ENCODE peak calls at places on chromosomes 2 and 18, in seven cellular contexts. V is kidney, J is AG09319, A is GM12864, H is HL-60, L is lower lobe of right lung, M is RWPE1. B is an unnamed sample.

GRCh38 chr2:96872591-96873349 is 2.9 kb upstream of the SEMA4C start:
- DNase-seq in J (no peak), H (no peak), M (no peak), L (no peak), V (peak), A (no peak), B (peak)

GRCh38 chr2:186641807-186642321 is 52.0 kb upstream of the FAM171B start:
- DNase-seq in L (no peak), H (peak), J (peak), V (no peak), M (peak), A (peak), B (peak)

GRCh38 chr2:224122542-224122941 is 83.5 kb upstream of the SERPINE2 start:
- DNase-seq in A (no peak), M (peak), L (no peak), V (no peak), J (no peak), H (no peak), B (no peak)

GRCh38 chr2:234981197-234982095 is 29.6 kb downstream of the SH3BP4 start:
- DNase-seq in A (no peak), J (peak), M (peak), L (no peak), V (peak), H (no peak), B (no peak)

GRCh38 chr2:156619021-156619539 is 182.9 kb downstream of the GPD2 start:
- DNase-seq in V (no peak), H (no peak), L (no peak), J (no peak), M (no peak), A (no peak), B (no peak)

GRCh38 chr2:54808642-54809041 is 85.2 kb downstream of the EML6 start:
- DNase-seq in M (no peak), J (no peak), V (no peak), L (no peak), H (no peak), A (no peak), B (no peak)

GRCh38 chr2:117401582-117401981 is 412.9 kb upstream of the DDX18 start:
- DNase-seq in M (no peak), J (no peak), V (no peak), L (no peak), A (no peak), H (no peak), B (no peak)

GRCh38 chr2:23418490-23418911 is 33.5 kb downstream of the KLHL29 start:
- DNase-seq in L (no peak), H (no peak), A (no peak), J (peak), M (peak), V (no peak), B (no peak)

GRCh38 chr2:153886833-153887232 is 15.1 kb downstream of the GALNT13 start:
- DNase-seq in H (no peak), L (no peak), A (no peak), M (no peak), J (no peak), V (no peak), B (no peak)

GRCh38 chr18:22348521-22349316 is 69.0 kb downstream of the CTAGE1 start:
- DNase-seq in V (peak), M (peak), H (no peak), J (peak), A (no peak), L (peak), B (peak)

GRCh38 chr2:133576714-133577113 is 8.5 kb upstream of the NCKAP5 start:
- DNase-seq in J (no peak), L (no peak), H (no peak), A (no peak), M (peak), V (no peak), B (no peak)

GRCh38 chr2:33106115-33106514 is 159.4 kb downstream of the LTBP1 start:
- DNase-seq in H (no peak), A (no peak), V (no peak), L (no peak), M (no peak), J (no peak), B (no peak)

GRCh38 chr2:171487803-171488259 is 34.4 kb upstream of the CYBRD1 start:
- DNase-seq in A (no peak), L (no peak), V (no peak), H (no peak), J (no peak), M (no peak), B (no peak)

GRCh38 chr2:234823877-234824376 is 127.9 kb upstream of the SH3BP4 start:
- DNase-seq in L (no peak), M (peak), A (no peak), H (no peak), V (no peak), J (peak), B (no peak)

GRCh38 chr2:72696559-72696958 is 129.3 kb downstream of the EXOC6B start:
- DNase-seq in J (no peak), L (no peak), A (no peak), V (no peak), M (no peak), H (no peak), B (no peak)

GRCh38 chr2:160338891-160339290 is 138.8 kb upstream of the ITGB6 start:
- DNase-seq in A (no peak), L (no peak), V (peak), M (no peak), H (no peak), J (no peak), B (no peak)

GRCh38 chr2:143175435-143175834 is 46.2 kb downstream of the ARHGAP15 start:
- DNase-seq in M (no peak), L (no peak), A (no peak), J (no peak), H (no peak), V (no peak), B (peak)

GRCh38 chr2:20663196-20664070 is 3.5 kb upstream of the GDF7 start:
- DNase-seq in L (peak), H (no peak), M (no peak), A (no peak), V (peak), J (no peak), B (no peak)

GRCh38 chr18:79983253-79983652 is 5.1 kb downstream of the TXNL4A start:
- DNase-seq in A (no peak), V (no peak), H (peak), J (no peak), M (no peak), L (no peak), B (no peak)

GRCh38 chr2:112725545-112726457 is 5.0 kb downstream of the NT5DC4 start:
- DNase-seq in A (no peak), V (no peak), L (no peak), M (peak), H (no peak), J (no peak), B (no peak)

GRCh38 chr2:54665436-54665856 is 58.0 kb upstream of the EML6 start:
- DNase-seq in L (no peak), M (no peak), J (no peak), A (no peak), H (no peak), V (no peak), B (peak)

GRCh38 chr2:14831458-14831857 is 198.9 kb downstream of the LRATD1 start:
- DNase-seq in J (no peak), V (no peak), M (no peak), H (no peak), L (no peak), A (no peak), B (no peak)

GRCh38 chr2:227625420-227625819 is 8.1 kb downstream of the SCYGR4 start:
- DNase-seq in M (no peak), J (no peak), L (no peak), H (no peak), A (no peak), V (no peak), B (no peak)

GRCh38 chr18:32802606-32803451 is 30.0 kb upstream of the KLHL14 start:
- DNase-seq in H (no peak), A (no peak), M (no peak), J (no peak), V (no peak), L (no peak), B (no peak)

GRCh38 chr2:238113611-238114010 is 13.5 kb downstream of the ESPNL start:
- DNase-seq in H (no peak), L (peak), J (no peak), M (no peak), A (no peak), V (peak), B (no peak)

GRCh38 chr2:102436284-102436683 is 13.3 kb downstream of the IL18RAP start:
- DNase-seq in L (no peak), V (no peak), M (no peak), H (no peak), J (no peak), A (no peak), B (peak)

GRCh38 chr2:149365826-149366583 is 35.6 kb downstream of the LYPD6 start:
- DNase-seq in L (no peak), V (no peak), A (no peak), H (no peak), M (peak), J (no peak), B (no peak)

GRCh38 chr2:239606955-239607794 is 206.4 kb upstream of the HDAC4 start:
- DNase-seq in V (no peak), H (peak), L (no peak), M (no peak), J (no peak), A (no peak), B (no peak)

GRCh38 chr2:167297292-167297691 is 409.0 kb downstream of the XIRP2 start:
- DNase-seq in M (no peak), H (no peak), J (no peak), V (no peak), L (no peak), A (no peak), B (no peak)

GRCh38 chr2:167293172-167293781 is 405.0 kb downstream of the XIRP2 start:
- DNase-seq in M (peak), A (no peak), L (peak), V (peak), H (no peak), J (no peak), B (peak)

GRCh38 chr2:167294031-167294774 is 405.9 kb downstream of the XIRP2 start:
- DNase-seq in H (no peak), A (no peak), L (peak), J (no peak), M (no peak), V (peak), B (peak)

GRCh38 chr2:167294775-167295140 is 406.5 kb downstream of the XIRP2 start:
- DNase-seq in J (no peak), L (no peak), V (no peak), M (no peak), H (no peak), A (no peak), B (no peak)

DNA sequence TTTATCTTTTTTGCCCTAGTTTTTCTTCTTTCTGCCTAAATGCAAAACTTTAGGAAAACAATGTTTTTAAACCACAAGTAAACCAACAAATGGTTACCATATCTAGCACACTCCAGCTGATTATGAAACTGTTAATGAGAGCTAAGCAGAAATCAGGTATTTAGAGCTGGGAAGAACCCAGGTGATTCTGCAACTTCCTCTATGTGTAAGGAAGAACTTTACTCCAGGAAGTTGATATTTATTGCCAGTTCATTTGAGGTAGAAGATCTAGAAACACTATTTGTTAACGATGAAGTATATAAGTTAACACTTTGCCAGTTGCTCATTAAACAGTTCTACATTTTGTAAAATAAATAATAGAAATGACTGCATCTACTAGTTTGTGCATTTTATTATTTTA is 409.7 kb downstream of the XIRP2 start:
- DNase-seq in M (no peak), A (no peak), L (no peak), J (no peak), H (no peak), V (no peak), B (no peak)
- TF ChIP-seq CTCF in M (no peak), A (no peak), L (no peak), J (no peak), H (no peak), V (no peak), B (no peak)

GRCh38 chr2:184524551-184525382 is 73.6 kb upstream of the ZNF804A start:
- DNase-seq in J (no peak), A (no peak), L (no peak), M (no peak), H (no peak), V (peak), B (no peak)

GRCh38 chr2:184530239-184530638 is 68.1 kb upstream of the ZNF804A start:
- DNase-seq in H (no peak), J (no peak), M (no peak), A (no peak), V (peak), L (no peak), B (no peak)

GRCh38 chr2:184523732-184524131 is 74.6 kb upstream of the ZNF804A start:
- DNase-seq in V (peak), L (no peak), H (no peak), M (no peak), J (no peak), A (no peak), B (no peak)

GRCh38 chr2:184528119-184528518 is 70.2 kb upstream of the ZNF804A start:
- DNase-seq in V (no peak), L (no peak), M (no peak), A (no peak), J (no peak), H (no peak), B (no peak)

DNA sequence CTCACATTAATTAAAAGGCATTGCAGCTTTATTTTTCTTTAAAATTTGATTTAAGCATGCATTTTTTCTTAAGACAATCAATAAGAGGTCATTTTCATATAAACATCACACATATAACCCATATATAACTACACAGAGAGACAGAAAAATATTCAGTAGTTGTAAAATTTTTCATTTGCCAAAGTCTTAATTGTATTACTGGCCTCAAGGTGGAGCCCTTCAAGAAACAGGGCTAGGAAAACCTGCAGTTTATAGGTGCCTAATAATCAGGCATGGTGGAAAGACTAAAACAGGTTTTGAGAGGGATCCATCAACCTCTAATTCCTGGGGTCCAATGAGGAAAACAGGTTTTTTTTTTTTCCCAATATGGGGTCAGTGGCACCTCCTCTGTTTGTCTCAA is 71.3 kb upstream of the ZNF804A start:
- DNase-seq in H (no peak), A (no peak), J (no peak), M (no peak), V (no peak), L (no peak), B (no peak)
- TF ChIP-seq CTCF in H (no peak), A (no peak), J (no peak), M (no peak), V (no peak), L (no peak), B (no peak)

GRCh38 chr18:49572935-49573334 is 11.1 kb downstream of the LIPG start:
- DNase-seq in L (no peak), H (no peak), V (no peak), A (no peak), J (no peak), M (no peak), B (no peak)
- TF ChIP-seq CTCF in L (no peak), H (no peak), V (no peak), A (no peak), J (no peak), M (no peak), B (no peak)

GRCh38 chr2:60439219-60439974 is 114.1 kb downstream of the BCL11A start:
- DNase-seq in L (peak), V (peak), J (no peak), A (peak), H (peak), M (no peak), B (no peak)
- TF ChIP-seq CTCF in L (peak), V (peak), J (no peak), A (peak), H (peak), M (no peak), B (no peak)

GRCh38 chr2:66574701-66575624 is 140.0 kb downstream of the MEIS1 start:
- DNase-seq in J (peak), M (peak), H (no peak), V (peak), L (no peak), A (no peak), B (no peak)
- TF ChIP-seq CTCF in J (peak), M (peak), H (no peak), V (peak), L (peak), A (no peak), B (no peak)

GRCh38 chr18:44325903-44326650 is 354.6 kb upstream of the SETBP1 start:
- DNase-seq in M (peak), J (peak), V (no peak), H (peak), L (no peak), A (no peak), B (peak)
- TF ChIP-seq CTCF in M (peak), J (peak), V (peak), H (peak), L (peak), A (peak), B (peak)